ENCODE peak calls at places on chromosomes 4 and X, in four cellular contexts. I is lower lobe of right lung, J is uterus, A is hepatocyte. S is an unnamed sample.

GRCh38 chr4:8730159-8730558 is 137.6 kb downstream of the CPZ start:
- DNase-seq in I (peak; percentile 27), A (no peak), J (no peak), S (no peak)

GRCh38 chrX:39821011-39821708 is 276.6 kb downstream of the BCOR start:
- DNase-seq in A (peak; percentile 73), J (no peak), I (no peak), S (peak; percentile 33)

GRCh38 chr4:173365359-173365996 is 5.3 kb upstream of the SAP30 start:
- DNase-seq in J (no peak), I (no peak), A (no peak), S (no peak)

GRCh38 chr4:145772347-145772746 is 92.4 kb downstream of the C4orf51 start:
- DNase-seq in A (no peak), J (no peak), I (no peak), S (no peak)

GRCh38 chr4:145939241-145939640 is 618 bp upstream of the ZNF827 start:
- DNase-seq in I (no peak), A (no peak), J (no peak), S (no peak)

GRCh38 chr4:167541286-167541685 is 307.0 kb upstream of the SPOCK3 start:
- DNase-seq in I (no peak), J (no peak), A (no peak), S (no peak)

GRCh38 chr4:181161669-181162068 is 1081.5 kb upstream of the TENM3 start:
- DNase-seq in I (no peak), A (no peak), J (no peak), S (peak; percentile 6)

GRCh38 chr4:66330125-66330524 is 659.8 kb upstream of the EPHA5 start:
- DNase-seq in A (no peak), J (no peak), I (no peak), S (peak; percentile 11)

GRCh38 chr4:32645653-32646052 is 1925.5 kb downstream of the PCDH7 start:
- DNase-seq in J (no peak), I (no peak), A (no peak), S (no peak)

DNA sequence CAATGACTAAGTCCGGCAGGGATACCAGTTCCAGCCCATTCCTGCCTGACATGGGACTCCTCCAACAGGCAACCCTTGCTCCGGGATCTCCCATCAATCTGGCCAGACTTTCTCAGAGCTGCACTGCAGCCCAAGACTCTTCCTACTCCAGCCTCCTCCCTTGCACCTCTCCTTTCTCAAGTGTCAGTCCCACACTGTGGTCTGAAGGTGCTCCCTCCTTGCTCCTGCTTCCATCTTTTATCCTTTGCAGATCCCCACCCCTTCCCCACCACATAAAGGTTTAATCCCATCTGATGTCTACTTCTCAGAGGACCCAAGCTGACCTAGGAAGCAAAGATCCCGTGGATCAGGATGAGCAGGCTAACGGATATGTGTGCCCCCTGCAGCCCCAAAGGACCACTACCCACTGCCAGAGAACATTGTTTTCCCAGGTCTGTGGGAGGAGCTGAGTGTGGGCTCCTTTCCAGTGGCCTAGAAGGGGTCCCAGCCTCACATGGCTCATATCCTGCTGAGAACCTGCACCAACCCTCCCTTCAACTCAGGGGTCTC is 33.3 kb upstream of the XPNPEP2 start:
- DNase-seq in J (no peak), A (no peak), I (no peak), S (no peak)
- TF ChIP-seq CTCF in J (no peak), A (no peak), I (no peak), S (no peak)

GRCh38 chr4:158161561-158162354 is 11.1 kb downstream of the GASK1B start:
- DNase-seq in J (peak; percentile 78), A (peak; percentile 71), I (no peak), S (peak; percentile 90)
- H3K4me3 ChIP-seq in J (no peak overlapping the region), A (no peak overlapping the region), I (no peak overlapping the region), S (no peak overlapping the region)

DNA sequence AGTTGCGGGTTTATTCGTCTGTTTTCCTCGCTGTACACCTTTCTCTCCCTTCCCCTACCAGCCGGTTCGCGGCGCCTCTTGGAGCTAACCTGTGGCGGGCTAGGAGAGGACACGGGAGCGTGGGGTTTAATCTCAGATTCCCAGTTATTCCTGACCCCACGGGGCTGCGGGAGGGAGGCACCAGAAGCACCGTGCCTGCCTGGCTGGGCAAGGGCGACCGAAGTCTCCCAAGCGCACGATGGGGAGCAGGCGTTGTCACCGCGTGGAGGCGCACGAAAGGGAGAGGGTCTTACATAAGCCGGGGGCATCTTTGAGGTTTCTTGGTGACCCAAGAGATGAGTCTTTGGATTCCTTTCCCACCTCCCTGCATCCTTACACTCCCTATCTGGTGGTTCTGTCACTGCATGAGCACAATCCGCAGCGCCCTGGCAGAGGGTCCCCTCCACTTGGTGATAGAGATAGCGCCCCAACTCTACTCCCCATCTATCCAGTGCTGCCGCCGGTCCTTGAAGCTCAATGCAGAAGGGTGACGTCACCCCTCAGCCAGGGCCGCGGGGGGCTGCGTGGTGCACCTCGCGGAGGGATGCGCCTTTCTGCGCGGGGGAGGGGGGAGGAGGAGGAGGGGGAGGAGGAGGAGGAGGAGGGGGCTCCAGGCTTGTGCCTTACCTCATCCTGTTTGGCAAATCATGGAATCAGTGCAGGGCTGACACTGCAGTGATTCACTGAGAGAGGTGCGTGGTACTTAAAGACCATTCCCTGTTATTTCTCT is 793 bp downstream of the TSPAN7 start:
- DNase-seq in I (peak; percentile 44), A (peak; percentile 37), J (peak; percentile 71), S (no peak)
- TF ChIP-seq CTCF in I (no peak), A (no peak), J (no peak), S (no peak)

DNA sequence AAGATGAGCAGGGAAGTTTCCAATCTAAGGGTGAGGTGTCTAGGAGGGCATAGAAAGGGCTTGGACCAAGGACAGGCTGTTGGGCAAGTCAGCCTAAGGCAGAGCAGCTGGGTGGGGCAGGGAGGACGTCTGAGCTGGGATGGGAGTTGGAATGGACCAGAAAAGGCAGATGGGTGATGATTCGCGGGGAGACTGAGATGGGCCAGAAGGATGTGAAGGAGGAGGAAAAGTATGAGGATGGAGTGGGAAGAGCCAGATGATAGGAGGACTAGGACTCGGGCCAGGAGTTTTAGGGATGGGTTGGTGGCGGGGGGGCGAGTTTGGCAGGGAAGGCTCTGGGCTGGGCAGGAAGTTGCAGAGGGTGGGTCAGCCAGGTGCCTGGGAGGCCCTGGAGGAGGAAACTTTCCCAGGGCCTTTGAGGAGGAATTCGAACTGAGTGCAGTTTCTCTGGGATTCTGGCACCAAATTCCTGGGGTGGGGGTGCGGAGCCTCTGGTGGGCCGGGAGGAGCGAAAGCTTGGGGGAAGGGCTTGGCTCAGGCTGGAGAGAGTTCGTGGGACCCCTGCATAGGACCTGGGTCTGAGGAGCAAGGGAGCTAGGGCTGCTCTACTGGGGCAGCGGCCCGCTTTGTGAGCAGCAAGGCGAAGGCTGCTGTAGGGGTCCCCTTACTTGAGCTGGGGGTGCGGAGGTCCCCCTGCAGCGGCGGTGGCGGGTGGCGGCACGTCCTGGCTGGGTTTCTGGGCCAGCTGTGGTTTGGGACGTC is 8.7 kb upstream of the TIMP1 start:
- DNase-seq in A (peak; percentile 61), J (peak; percentile 71), I (no peak), S (peak; percentile 79)
- H3K4me3 ChIP-seq in A (peak overlapping the region; percentile 13), J (peak overlapping the region; percentile 3), I (peak overlapping the region; percentile 27), S (no peak overlapping the region)

DNA sequence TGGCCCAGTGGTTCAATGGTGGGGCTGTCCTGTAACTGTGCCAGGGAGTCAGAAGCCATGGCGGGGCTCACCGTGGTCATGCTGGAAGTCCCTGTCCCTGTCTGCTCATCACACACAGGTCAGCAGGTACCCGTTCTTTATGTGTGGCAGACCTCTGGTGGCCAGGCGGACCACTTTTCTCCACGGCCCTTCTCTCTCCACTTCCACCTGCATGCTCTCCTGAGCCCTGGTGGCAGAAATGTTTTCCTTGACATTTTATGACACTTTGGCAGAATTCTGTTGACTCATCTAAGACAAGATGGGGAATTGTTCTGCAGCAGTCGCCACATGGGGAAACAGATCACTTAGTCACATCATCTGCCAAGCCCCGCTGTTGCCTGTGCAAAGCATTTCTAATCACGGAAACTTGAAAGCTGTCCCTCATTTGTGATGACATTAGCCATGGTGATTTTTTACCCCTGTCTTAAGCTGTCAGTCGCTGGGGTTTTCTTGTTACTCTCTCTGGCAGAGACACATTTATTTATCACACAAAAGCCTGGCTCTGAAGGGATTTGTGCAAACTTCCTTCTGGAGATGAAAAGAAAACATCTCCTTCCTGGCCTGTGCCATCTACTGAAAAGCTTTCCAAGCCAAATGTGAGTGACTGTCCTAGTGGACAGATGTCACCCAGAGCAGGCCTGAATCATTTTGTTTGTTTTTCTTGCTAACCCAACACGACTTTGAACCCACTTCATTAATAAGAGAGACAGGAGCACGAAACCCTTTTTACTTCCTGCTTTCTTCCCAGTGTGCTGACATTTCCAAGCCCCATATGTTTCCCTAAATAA is 38.8 kb upstream of the STIM2 start:
- DNase-seq in I (no peak), J (no peak), A (peak; percentile 49), S (no peak)
- TF ChIP-seq CTCF in I (no peak), J (no peak), A (peak; percentile 21), S (no peak)

GRCh38 chr4:4869731-4870483 is 10.4 kb downstream of the MSX1 start:
- DNase-seq in J (no peak), I (no peak), A (no peak), S (peak; percentile 15)
- H3K4me3 ChIP-seq in J (no peak overlapping the region), I (no peak overlapping the region), A (no peak overlapping the region), S (no peak overlapping the region)

GRCh38 chr4:16508968-16509367 is 282.7 kb upstream of the TAPT1 start:
- DNase-seq in I (no peak), A (no peak), J (no peak), S (no peak)
- TF ChIP-seq CTCF in I (peak; percentile 21), A (no peak), J (no peak), S (peak; percentile 60)

GRCh38 chr4:56681849-56682175 is 716 bp upstream of the HOPX start:
- DNase-seq in A (no peak), J (no peak), I (no peak), S (no peak)
- H3K4me3 ChIP-seq in A (no peak overlapping the region), J (no peak overlapping the region), I (peak overlapping the region; percentile 51), S (no peak overlapping the region)